ENCODE peak calls at places on chromosomes 2 and 18, in ten cellular contexts. E, M, F, O, I, L, R, H, K and G are unnamed samples.

GRCh38 chr18:36905560-36905959 is 76.6 kb downstream of the KIAA1328 start:
- DNase-seq in E (no peak), M (no peak), F (no peak), O (no peak), I (no peak), L (no peak), R (no peak), H (no peak), K (no peak), G (no peak)

GRCh38 chr2:192749606-192750200 is 555.0 kb upstream of the TMEFF2 start:
- DNase-seq in E (no peak), M (no peak), F (no peak), O (no peak), I (no peak), L (no peak), R (no peak), H (no peak), K (no peak), G (no peak)

GRCh38 chr2:54767921-54768320 is 44.5 kb downstream of the EML6 start:
- DNase-seq in E (no peak), M (no peak), F (no peak), O (no peak), I (no peak), L (no peak), R (no peak), H (no peak), K (no peak), G (no peak)

GRCh38 chr18:26159353-26159752 is 25.7 kb downstream of the PSMA8 start:
- DNase-seq in E (no peak), M (no peak), F (no peak), O (no peak), I (no peak), L (no peak), R (no peak), H (no peak), K (no peak), G (no peak)

GRCh38 chr2:42562474-42563144 is 5.8 kb upstream of the MTA3 start:
- DNase-seq in E (no peak), M (no peak), F (no peak), O (peak; percentile 88), I (no peak), L (no peak), R (no peak), H (no peak), K (no peak), G (no peak)

GRCh38 chr2:200403794-200404193 is 97.3 kb downstream of the SPATS2L start:
- DNase-seq in E (no peak), M (no peak), F (no peak), O (no peak), I (no peak), L (no peak), R (no peak), H (no peak), K (no peak), G (no peak)

GRCh38 chr2:183105402-183106134 is 18.7 kb upstream of the NUP35 start:
- DNase-seq in E (no peak), M (no peak), F (no peak), O (no peak), I (no peak), L (no peak), R (no peak), H (no peak), K (no peak), G (no peak)

GRCh38 chr2:40953341-40953740 is 501.5 kb upstream of the SLC8A1 start:
- DNase-seq in E (no peak), M (no peak), F (no peak), O (no peak), I (no peak), L (no peak), R (no peak), H (no peak), K (no peak), G (no peak)

GRCh38 chr2:9655441-9656269 is 24.9 kb upstream of the YWHAQ start:
- DNase-seq in E (no peak), M (no peak), F (no peak), O (no peak), I (no peak), L (no peak), R (no peak), H (peak; percentile 64), K (no peak), G (no peak)

GRCh38 chr18:78390985-78391384 is 588.6 kb upstream of the SALL3 start:
- DNase-seq in E (no peak), M (no peak), F (no peak), O (no peak), I (no peak), L (no peak), R (no peak), H (no peak), K (no peak), G (no peak)

GRCh38 chr2:50401772-50402653 is 629.9 kb downstream of the NRXN1 start:
- DNase-seq in E (no peak), M (peak; percentile 51), F (no peak), O (peak; percentile 43), I (no peak), L (peak; percentile 14), R (peak; percentile 80), H (no peak), K (no peak), G (peak; percentile 16)

GRCh38 chr2:38516122-38516521 is 86.6 kb downstream of the HNRNPLL start:
- DNase-seq in E (no peak), M (no peak), F (no peak), O (no peak), I (no peak), L (no peak), R (no peak), H (no peak), K (no peak), G (no peak)

GRCh38 chr2:200089040-200089755 is 133.8 kb downstream of the MAIP1 start:
- DNase-seq in E (no peak), M (no peak), F (no peak), O (no peak), I (no peak), L (no peak), R (peak; percentile 15), H (no peak), K (no peak), G (no peak)

GRCh38 chr2:88187038-88187676 is 17.0 kb downstream of the THNSL2 start:
- DNase-seq in E (no peak), M (no peak), F (peak; percentile 49), O (peak; percentile 89), I (peak; percentile 66), L (peak; percentile 7), R (peak; percentile 82), H (no peak), K (no peak), G (no peak)

GRCh38 chr2:128371248-128371630 is 52.6 kb upstream of the HS6ST1 start:
- DNase-seq in E (no peak), M (no peak), F (no peak), O (no peak), I (no peak), L (no peak), R (no peak), H (no peak), K (no peak), G (no peak)

GRCh38 chr2:169366066-169366465 is 3.7 kb upstream of the LRP2 start:
- DNase-seq in E (no peak), M (no peak), F (no peak), O (no peak), I (no peak), L (no peak), R (no peak), H (no peak), K (no peak), G (no peak)

GRCh38 chr18:12401881-12402280 is 5.8 kb upstream of the PRELID3A start:
- DNase-seq in E (no peak), M (no peak), F (no peak), O (no peak), I (no peak), L (no peak), R (no peak), H (no peak), K (no peak), G (no peak)

GRCh38 chr2:240915526-240916335 is 9.6 kb downstream of the CROCC2 start:
- DNase-seq in E (no peak), M (no peak), F (peak; percentile 13), O (peak; percentile 2), I (no peak), L (no peak), R (no peak), H (no peak), K (no peak), G (no peak)

GRCh38 chr2:239790721-239791120 is 234.4 kb downstream of the NDUFA10 start:
- DNase-seq in E (no peak), M (no peak), F (no peak), O (no peak), I (no peak), L (no peak), R (no peak), H (no peak), K (no peak), G (no peak)

GRCh38 chr2:217415316-217415715 is 555.5 kb upstream of the TNP1 start:
- DNase-seq in E (no peak), M (no peak), F (no peak), O (no peak), I (no peak), L (no peak), R (no peak), H (no peak), K (no peak), G (no peak)

GRCh38 chr2:1793001-1793867 is 48.9 kb upstream of the PXDN start:
- DNase-seq in E (no peak), M (no peak), F (no peak), O (no peak), I (no peak), L (no peak), R (no peak), H (no peak), K (no peak), G (no peak)

GRCh38 chr2:47534179-47534919 is 131.4 kb downstream of the MSH2 start:
- DNase-seq in E (no peak), M (peak; percentile 77), F (peak; percentile 43), O (peak; percentile 27), I (peak; percentile 2), L (no peak), R (peak; percentile 27), H (no peak), K (no peak), G (no peak)

GRCh38 chr2:133588144-133588543 is 19.9 kb upstream of the NCKAP5 start:
- DNase-seq in E (no peak), M (no peak), F (no peak), O (no peak), I (no peak), L (no peak), R (no peak), H (no peak), K (no peak), G (no peak)

GRCh38 chr2:162058973-162059668 is 14.9 kb downstream of the DPP4 start:
- DNase-seq in E (no peak), M (no peak), F (no peak), O (no peak), I (no peak), L (no peak), R (no peak), H (peak; percentile 25), K (no peak), G (no peak)

GRCh38 chr2:45353879-45354278 is 257.2 kb downstream of the SRBD1 start:
- DNase-seq in E (no peak), M (no peak), F (no peak), O (no peak), I (no peak), L (no peak), R (no peak), H (no peak), K (no peak), G (no peak)

GRCh38 chr18:76687271-76688006 is 134.9 kb upstream of the ZNF236 start:
- DNase-seq in E (no peak), M (no peak), F (no peak), O (no peak), I (peak; percentile 37), L (no peak), R (no peak), H (no peak), K (no peak), G (no peak)

GRCh38 chr18:73366713-73367112 is 498.9 kb upstream of the NETO1 start:
- DNase-seq in E (no peak), M (no peak), F (no peak), O (no peak), I (no peak), L (no peak), R (no peak), H (no peak), K (no peak), G (no peak)

GRCh38 chr18:24227976-24228660 is 89.3 kb downstream of the CABYR start:
- DNase-seq in E (no peak), M (no peak), F (no peak), O (peak; percentile 12), I (no peak), L (no peak), R (no peak), H (no peak), K (no peak), G (no peak)